ENCODE peak calls at places on chromosome 1, in seven cellular contexts. One of them, this sample, is unnamed.

GRCh38 chr1:162876751-162877150 is 15.8 kb upstream of the CCDC190 start:
- DNase-seq in epithelial cell of prostate: no peak
- DNase-seq in cardiac muscle cell: no peak
- DNase-seq in psoas muscle: no peak
- DNase-seq in CD4-positive, alpha-beta T cell: no peak
- DNase-seq in pancreas: no peak
- DNase-seq in heart right ventricle: no peak
- DNase-seq in this sample: no peak

GRCh38 chr1:247110627-247111258 is 6.6 kb upstream of the ZNF669 start:
- DNase-seq in heart right ventricle: no peak
- DNase-seq in pancreas: no peak
- DNase-seq in cardiac muscle cell: no peak
- DNase-seq in psoas muscle: no peak
- DNase-seq in CD4-positive, alpha-beta T cell: no peak
- DNase-seq in epithelial cell of prostate: no peak
- DNase-seq in this sample: no peak

GRCh38 chr1:156490401-156491032 is 10.1 kb downstream of the MEF2D start:
- DNase-seq in CD4-positive, alpha-beta T cell: no peak
- DNase-seq in heart right ventricle: peak
- DNase-seq in epithelial cell of prostate: no peak
- DNase-seq in psoas muscle: peak
- DNase-seq in pancreas: no peak
- DNase-seq in cardiac muscle cell: no peak
- DNase-seq in this sample: no peak

GRCh38 chr1:94110021-94110761 is 10.8 kb downstream of the ABCA4 start:
- DNase-seq in psoas muscle: no peak
- DNase-seq in epithelial cell of prostate: no peak
- DNase-seq in CD4-positive, alpha-beta T cell: no peak
- DNase-seq in pancreas: no peak
- DNase-seq in heart right ventricle: no peak
- DNase-seq in cardiac muscle cell: no peak
- DNase-seq in this sample: no peak

GRCh38 chr1:225613006-225613405 is 39.9 kb downstream of the ENAH start:
- DNase-seq in psoas muscle: no peak
- DNase-seq in pancreas: no peak
- DNase-seq in epithelial cell of prostate: no peak
- DNase-seq in CD4-positive, alpha-beta T cell: no peak
- DNase-seq in heart right ventricle: no peak
- DNase-seq in cardiac muscle cell: no peak
- DNase-seq in this sample: no peak

GRCh38 chr1:113657556-113658063 is 101.7 kb downstream of the PHTF1 start:
- DNase-seq in psoas muscle: no peak
- DNase-seq in epithelial cell of prostate: no peak
- DNase-seq in heart right ventricle: no peak
- DNase-seq in pancreas: no peak
- DNase-seq in cardiac muscle cell: no peak
- DNase-seq in CD4-positive, alpha-beta T cell: no peak
- DNase-seq in this sample: no peak

GRCh38 chr1:187143783-187144182 is 315.0 kb downstream of the PLA2G4A start:
- DNase-seq in epithelial cell of prostate: no peak
- DNase-seq in cardiac muscle cell: no peak
- DNase-seq in CD4-positive, alpha-beta T cell: no peak
- DNase-seq in pancreas: no peak
- DNase-seq in heart right ventricle: no peak
- DNase-seq in psoas muscle: no peak
- DNase-seq in this sample: no peak

GRCh38 chr1:207017615-207018559 is 14.7 kb downstream of the C1orf116 start:
- DNase-seq in heart right ventricle: peak
- DNase-seq in epithelial cell of prostate: no peak
- DNase-seq in pancreas: peak
- DNase-seq in CD4-positive, alpha-beta T cell: no peak
- DNase-seq in cardiac muscle cell: no peak
- DNase-seq in psoas muscle: peak
- DNase-seq in this sample: no peak

GRCh38 chr1:155195201-155196102 is 12.2 kb downstream of the THBS3 start:
- DNase-seq in CD4-positive, alpha-beta T cell: no peak
- DNase-seq in cardiac muscle cell: peak
- DNase-seq in heart right ventricle: no peak
- DNase-seq in epithelial cell of prostate: no peak
- DNase-seq in pancreas: no peak
- DNase-seq in psoas muscle: peak
- DNase-seq in this sample: no peak
- H3K27ac ChIP-seq in CD4-positive, alpha-beta T cell: no peak
- H3K27ac ChIP-seq in cardiac muscle cell: peak
- H3K27ac ChIP-seq in heart right ventricle: peak
- H3K27ac ChIP-seq in epithelial cell of prostate: no peak
- H3K27ac ChIP-seq in pancreas: peak
- H3K27ac ChIP-seq in psoas muscle: no peak
- H3K27ac ChIP-seq in this sample: no peak

GRCh38 chr1:201883786-201884185 is 4.9 kb upstream of the SHISA4 start:
- DNase-seq in psoas muscle: peak
- DNase-seq in pancreas: peak
- DNase-seq in cardiac muscle cell: peak
- DNase-seq in epithelial cell of prostate: no peak
- DNase-seq in CD4-positive, alpha-beta T cell: no peak
- DNase-seq in heart right ventricle: peak
- DNase-seq in this sample: no peak
- H3K27ac ChIP-seq in psoas muscle: peak
- H3K27ac ChIP-seq in pancreas: no peak
- H3K27ac ChIP-seq in cardiac muscle cell: no peak
- H3K27ac ChIP-seq in epithelial cell of prostate: peak
- H3K27ac ChIP-seq in CD4-positive, alpha-beta T cell: no peak
- H3K27ac ChIP-seq in heart right ventricle: peak
- H3K27ac ChIP-seq in this sample: no peak

GRCh38 chr1:184287001-184287400 is 99.8 kb upstream of the C1orf21 start:
- DNase-seq in heart right ventricle: no peak
- DNase-seq in pancreas: no peak
- DNase-seq in epithelial cell of prostate: no peak
- DNase-seq in cardiac muscle cell: no peak
- DNase-seq in psoas muscle: no peak
- DNase-seq in CD4-positive, alpha-beta T cell: no peak
- DNase-seq in this sample: no peak

GRCh38 chr1:184285401-184286087 is 101.3 kb upstream of the C1orf21 start:
- DNase-seq in pancreas: no peak
- DNase-seq in cardiac muscle cell: no peak
- DNase-seq in psoas muscle: no peak
- DNase-seq in heart right ventricle: no peak
- DNase-seq in CD4-positive, alpha-beta T cell: no peak
- DNase-seq in epithelial cell of prostate: no peak
- DNase-seq in this sample: no peak

GRCh38 chr1:184289825-184290550 is 96.8 kb upstream of the C1orf21 start:
- DNase-seq in cardiac muscle cell: no peak
- DNase-seq in pancreas: no peak
- DNase-seq in epithelial cell of prostate: peak
- DNase-seq in psoas muscle: no peak
- DNase-seq in CD4-positive, alpha-beta T cell: no peak
- DNase-seq in heart right ventricle: no peak
- DNase-seq in this sample: no peak

GRCh38 chr1:184284900-184285299 is 101.9 kb upstream of the C1orf21 start:
- DNase-seq in CD4-positive, alpha-beta T cell: no peak
- DNase-seq in cardiac muscle cell: no peak
- DNase-seq in heart right ventricle: no peak
- DNase-seq in pancreas: no peak
- DNase-seq in psoas muscle: no peak
- DNase-seq in epithelial cell of prostate: no peak
- DNase-seq in this sample: no peak

DNA sequence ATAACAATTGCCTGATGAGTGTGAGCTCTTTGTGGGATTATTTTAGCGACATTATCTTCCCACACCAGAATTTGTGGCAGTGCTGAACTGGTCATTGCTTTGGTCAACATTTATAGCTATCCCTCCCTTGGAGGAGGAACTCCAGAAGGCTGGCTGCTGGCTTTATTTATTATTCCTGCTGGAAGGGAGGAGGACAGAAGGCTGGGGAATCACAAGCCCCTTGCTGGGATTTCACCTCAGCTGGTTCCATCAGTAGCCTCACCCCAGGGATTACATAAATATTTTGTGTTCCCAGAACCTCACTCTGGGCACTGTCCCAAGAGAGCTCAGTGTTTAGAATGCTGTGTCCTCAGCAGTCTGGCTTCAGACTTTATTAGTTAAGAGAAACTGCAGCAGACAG is 102.8 kb upstream of the C1orf21 start:
- DNase-seq in CD4-positive, alpha-beta T cell: no peak
- DNase-seq in pancreas: no peak
- DNase-seq in epithelial cell of prostate: no peak
- DNase-seq in heart right ventricle: peak
- DNase-seq in cardiac muscle cell: peak
- DNase-seq in psoas muscle: no peak
- DNase-seq in this sample: no peak
- H3K27ac ChIP-seq in CD4-positive, alpha-beta T cell: no peak
- H3K27ac ChIP-seq in pancreas: no peak
- H3K27ac ChIP-seq in epithelial cell of prostate: no peak
- H3K27ac ChIP-seq in heart right ventricle: peak
- H3K27ac ChIP-seq in cardiac muscle cell: no peak
- H3K27ac ChIP-seq in psoas muscle: peak
- H3K27ac ChIP-seq in this sample: no peak

GRCh38 chr1:26478988-26479387 is 6.7 kb downstream of the HMGN2 start:
- DNase-seq in heart right ventricle: no peak
- DNase-seq in psoas muscle: no peak
- DNase-seq in CD4-positive, alpha-beta T cell: no peak
- DNase-seq in cardiac muscle cell: no peak
- DNase-seq in epithelial cell of prostate: no peak
- DNase-seq in pancreas: no peak
- DNase-seq in this sample: no peak

GRCh38 chr1:26475989-26476388 is 3.7 kb downstream of the HMGN2 start:
- DNase-seq in epithelial cell of prostate: no peak
- DNase-seq in pancreas: no peak
- DNase-seq in CD4-positive, alpha-beta T cell: no peak
- DNase-seq in heart right ventricle: no peak
- DNase-seq in psoas muscle: no peak
- DNase-seq in cardiac muscle cell: no peak
- DNase-seq in this sample: no peak

GRCh38 chr1:26477446-26478152 is 5.4 kb downstream of the HMGN2 start:
- DNase-seq in epithelial cell of prostate: no peak
- DNase-seq in pancreas: no peak
- DNase-seq in psoas muscle: no peak
- DNase-seq in CD4-positive, alpha-beta T cell: no peak
- DNase-seq in cardiac muscle cell: no peak
- DNase-seq in heart right ventricle: no peak
- DNase-seq in this sample: no peak

GRCh38 chr1:26478159-26478558 is 5.9 kb downstream of the HMGN2 start:
- DNase-seq in cardiac muscle cell: no peak
- DNase-seq in psoas muscle: no peak
- DNase-seq in pancreas: no peak
- DNase-seq in CD4-positive, alpha-beta T cell: no peak
- DNase-seq in epithelial cell of prostate: no peak
- DNase-seq in heart right ventricle: no peak
- DNase-seq in this sample: no peak

GRCh38 chr1:26476958-26477357 is 4.7 kb downstream of the HMGN2 start:
- DNase-seq in cardiac muscle cell: no peak
- DNase-seq in CD4-positive, alpha-beta T cell: no peak
- DNase-seq in epithelial cell of prostate: no peak
- DNase-seq in heart right ventricle: no peak
- DNase-seq in pancreas: no peak
- DNase-seq in psoas muscle: no peak
- DNase-seq in this sample: no peak
- H3K27ac ChIP-seq in cardiac muscle cell: peak
- H3K27ac ChIP-seq in CD4-positive, alpha-beta T cell: no peak
- H3K27ac ChIP-seq in epithelial cell of prostate: no peak
- H3K27ac ChIP-seq in heart right ventricle: no peak
- H3K27ac ChIP-seq in pancreas: no peak
- H3K27ac ChIP-seq in psoas muscle: no peak
- H3K27ac ChIP-seq in this sample: no peak

DNA sequence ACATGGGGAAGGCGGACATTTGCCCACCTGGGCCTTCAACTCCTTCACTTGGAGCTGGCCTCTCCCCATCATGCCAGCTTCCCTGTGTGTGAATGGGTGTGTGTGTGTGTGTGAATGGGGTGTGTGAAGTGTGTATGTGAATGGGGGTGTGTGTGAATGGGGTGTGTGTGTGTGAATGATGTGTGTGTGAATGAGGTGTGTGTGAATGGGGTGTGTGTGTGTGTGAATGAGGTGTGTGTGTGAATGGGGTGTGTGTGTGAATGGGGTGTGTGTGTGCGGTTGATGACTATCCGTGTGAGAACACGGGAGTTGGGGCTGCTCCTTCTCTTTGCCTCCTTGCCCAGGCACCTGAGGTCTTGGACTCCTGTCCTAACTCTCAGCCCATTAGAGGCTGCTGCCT is 9.6 kb downstream of the MFSD2A start:
- DNase-seq in CD4-positive, alpha-beta T cell: no peak
- DNase-seq in pancreas: no peak
- DNase-seq in psoas muscle: no peak
- DNase-seq in heart right ventricle: no peak
- DNase-seq in epithelial cell of prostate: no peak
- DNase-seq in cardiac muscle cell: no peak
- DNase-seq in this sample: no peak
- H3K27ac ChIP-seq in CD4-positive, alpha-beta T cell: no peak
- H3K27ac ChIP-seq in pancreas: no peak
- H3K27ac ChIP-seq in psoas muscle: no peak
- H3K27ac ChIP-seq in heart right ventricle: no peak
- H3K27ac ChIP-seq in epithelial cell of prostate: no peak
- H3K27ac ChIP-seq in cardiac muscle cell: no peak
- H3K27ac ChIP-seq in this sample: no peak

GRCh38 chr1:184745929-184746583 is 8.6 kb downstream of the EDEM3 start:
- DNase-seq in cardiac muscle cell: peak
- DNase-seq in heart right ventricle: no peak
- DNase-seq in epithelial cell of prostate: no peak
- DNase-seq in pancreas: no peak
- DNase-seq in psoas muscle: no peak
- DNase-seq in CD4-positive, alpha-beta T cell: no peak
- DNase-seq in this sample: no peak

GRCh38 chr1:184743062-184743756 is 11.4 kb downstream of the EDEM3 start:
- DNase-seq in epithelial cell of prostate: no peak
- DNase-seq in CD4-positive, alpha-beta T cell: no peak
- DNase-seq in cardiac muscle cell: peak
- DNase-seq in pancreas: no peak
- DNase-seq in heart right ventricle: no peak
- DNase-seq in psoas muscle: no peak
- DNase-seq in this sample: no peak

GRCh38 chr1:184747089-184747955 is 7.3 kb downstream of the EDEM3 start:
- DNase-seq in heart right ventricle: no peak
- DNase-seq in pancreas: no peak
- DNase-seq in CD4-positive, alpha-beta T cell: no peak
- DNase-seq in psoas muscle: no peak
- DNase-seq in cardiac muscle cell: no peak
- DNase-seq in epithelial cell of prostate: no peak
- DNase-seq in this sample: no peak

GRCh38 chr1:184748767-184749166 is 5.9 kb downstream of the EDEM3 start:
- DNase-seq in heart right ventricle: no peak
- DNase-seq in CD4-positive, alpha-beta T cell: no peak
- DNase-seq in psoas muscle: no peak
- DNase-seq in pancreas: no peak
- DNase-seq in cardiac muscle cell: peak
- DNase-seq in epithelial cell of prostate: no peak
- DNase-seq in this sample: no peak

DNA sequence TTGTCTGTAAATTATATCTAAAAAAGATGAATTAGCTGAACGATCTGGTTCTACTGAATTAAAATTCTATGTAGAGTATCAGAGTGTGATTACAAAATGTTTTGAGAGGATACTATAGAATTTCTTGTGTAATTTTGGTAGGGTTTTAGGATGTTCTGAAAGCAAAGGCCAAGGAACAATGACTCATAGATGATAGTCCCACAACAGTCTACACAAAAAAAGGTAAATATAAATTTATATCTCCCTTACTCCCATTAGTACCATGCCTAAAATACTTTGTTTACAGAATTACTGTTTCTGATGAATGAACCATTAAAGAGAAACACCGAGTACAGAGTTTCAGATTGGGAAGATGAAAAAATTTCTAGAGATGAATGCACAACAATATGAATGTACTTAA is 9.5 kb downstream of the EDEM3 start:
- DNase-seq in cardiac muscle cell: no peak
- DNase-seq in epithelial cell of prostate: no peak
- DNase-seq in pancreas: no peak
- DNase-seq in psoas muscle: no peak
- DNase-seq in CD4-positive, alpha-beta T cell: no peak
- DNase-seq in heart right ventricle: no peak
- DNase-seq in this sample: no peak
- H3K27ac ChIP-seq in cardiac muscle cell: no peak
- H3K27ac ChIP-seq in epithelial cell of prostate: no peak
- H3K27ac ChIP-seq in pancreas: no peak
- H3K27ac ChIP-seq in psoas muscle: no peak
- H3K27ac ChIP-seq in CD4-positive, alpha-beta T cell: peak
- H3K27ac ChIP-seq in heart right ventricle: peak
- H3K27ac ChIP-seq in this sample: no peak